ENCODE peak calls at places on chromosomes 13 and 19, in seven cellular contexts. W is IMR-90, H is heart left ventricle, R is A549, F is ovary, O is H1, M is testis. T is an unnamed sample. For H3K4me1, the result is how much of the 10 kb centered on the place peaks cover.

GRCh38 chr19:18932216-18932841 is 8.7 kb downstream of the HOMER3 start:
- DNase-seq in W (no peak), H (peak), R (peak), F (peak), O (peak), M (peak), T (peak)

GRCh38 chr19:44890366-44891015 is 563 bp upstream of the TOMM40 start:
- DNase-seq in W (peak), H (no peak), R (peak), F (no peak), O (peak), M (peak), T (no peak)

GRCh38 chr13:41310963-41311606 is at the start of gene NAA16:
- DNase-seq in W (peak), H (peak), R (peak), F (peak), O (peak), M (peak), T (peak)

GRCh38 chr13:26476111-26476743 is 81.3 kb upstream of the WASF3 start:
- DNase-seq in W (peak), H (peak), R (no peak), F (no peak), O (peak), M (peak), T (no peak)

GRCh38 chr19:4742717-4743646 is 19.3 kb upstream of the DPP9 start:
- DNase-seq in W (no peak), H (no peak), R (no peak), F (no peak), O (peak), M (peak), T (peak)

GRCh38 chr19:44609219-44609618 is 4.1 kb upstream of the IGSF23 start:
- DNase-seq in W (peak), H (no peak), R (no peak), F (no peak), O (no peak), M (no peak), T (no peak)

GRCh38 chr13:107203146-107203847 is 635.4 kb upstream of the ARGLU1 start:
- DNase-seq in W (no peak), H (peak), R (peak), F (no peak), O (peak), M (peak), T (peak)

GRCh38 chr13:99468971-99469545 is 32.2 kb upstream of the TM9SF2 start:
- DNase-seq in W (no peak), H (no peak), R (no peak), F (no peak), O (no peak), M (no peak), T (no peak)

GRCh38 chr13:79807554-79807953 is 326.6 kb downstream of the NDFIP2 start:
- DNase-seq in W (no peak), H (no peak), R (no peak), F (no peak), O (no peak), M (no peak), T (no peak)

GRCh38 chr19:12733369-12733896 is 1.1 kb downstream of the TRIR start:
- DNase-seq in W (peak), H (no peak), R (peak), F (no peak), O (no peak), M (peak), T (no peak)

GRCh38 chr19:23547816-23548430 is 139.1 kb downstream of the ZNF675 start:
- DNase-seq in W (no peak), H (no peak), R (no peak), F (no peak), O (no peak), M (no peak), T (no peak)

GRCh38 chr19:47352095-47352494 is 3.0 kb downstream of the DHX34 start:
- DNase-seq in W (no peak), H (no peak), R (no peak), F (no peak), O (no peak), M (no peak), T (no peak)
- H3K4me1 ChIP-seq in W (under half), H (under half), R (under half), F (under half), O (under half), M (under half), T (under half)

DNA sequence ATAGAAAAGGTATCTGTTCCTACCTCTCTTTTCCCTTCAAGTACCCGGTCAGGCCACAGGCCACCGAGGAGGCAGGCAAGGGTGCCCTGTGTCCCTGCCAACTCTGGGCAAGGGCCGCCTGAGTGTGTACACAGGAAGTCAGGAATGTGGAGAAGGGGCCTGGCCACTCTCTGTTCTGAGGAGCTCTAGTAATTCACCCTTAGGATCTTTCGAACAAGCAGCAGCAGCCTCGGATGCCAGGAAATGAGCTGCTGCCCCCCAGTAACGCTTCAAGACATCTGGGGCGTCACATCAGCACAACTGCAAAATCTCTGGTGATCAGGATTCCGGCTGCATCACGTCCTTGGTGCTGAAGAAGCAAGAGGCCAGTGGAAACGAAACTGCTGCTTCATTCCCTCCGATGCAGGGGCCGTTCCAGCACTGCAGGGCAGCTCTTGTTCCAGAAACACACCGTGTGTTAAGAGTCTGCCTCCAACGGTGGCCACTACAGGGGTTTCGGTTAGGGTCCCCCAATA is 2.0 kb downstream of the RAB20 start:
- DNase-seq in W (peak), H (peak), R (no peak), F (peak), O (no peak), M (peak), T (peak)
- TF ChIP-seq POLR2A in W (no peak), H (no peak), R (no peak), F (no peak), O (no peak), M (no peak), T (peak)

GRCh38 chr13:97111705-97112104 is 110.4 kb upstream of the MBNL2 start:
- DNase-seq in W (no peak), H (no peak), R (no peak), F (no peak), O (no peak), M (no peak), T (no peak)
- H3K4me1 ChIP-seq in W (under half), H (under half), R (half or more), F (under half), O (under half), M (under half), T (under half)

GRCh38 chr13:28321751-28322150 is 173.2 kb downstream of the FLT1 start:
- DNase-seq in W (peak), H (no peak), R (no peak), F (no peak), O (no peak), M (no peak), T (no peak)
- TF ChIP-seq POLR2A in W (no peak), H (no peak), R (no peak), F (no peak), O (no peak), M (no peak), T (no peak)

GRCh38 chr19:39157275-39157996 is 31.9 kb downstream of the PAK4 start:
- DNase-seq in W (peak), H (no peak), R (no peak), F (no peak), O (no peak), M (no peak), T (no peak)
- H3K4me1 ChIP-seq in W (under half), H (under half), R (under half), F (under half), O (under half), M (under half), T (half or more)

GRCh38 chr19:1039646-1040475 is at the start of gene ABCA7:
- DNase-seq in W (peak), H (peak), R (peak), F (peak), O (peak), M (peak), T (peak)
- TF ChIP-seq POLR2A in W (peak), H (peak), R (no peak), F (no peak), O (no peak), M (no peak), T (peak)

T was measured in body of pancreas.